ENCODE peak calls at places on chromosomes 3 and 15, in nine cellular contexts. C is colonic mucosa; V is effector CD8-positive, alpha-beta T cell; X is RPMI8226; U is Peyer's patch; Y is sigmoid colon; T is progenitor cell of endocrine pancreas; D is NCI-H774; H is H4. N is an unnamed sample.

GRCh38 chr15:75669191-75669878 is 21.6 kb downstream of the SNX33 start:
- DNase-seq in C (no peak), T (no peak), X (peak; percentile 25), H (no peak), D (no peak), Y (no peak), U (no peak), V (no peak), N (no peak)

GRCh38 chr3:150107429-150108175 is 136.9 kb upstream of the PFN2 start:
- DNase-seq in Y (no peak), T (no peak), D (no peak), U (no peak), H (no peak), X (no peak), V (no peak), C (no peak), N (no peak)

GRCh38 chr3:100932491-100932890 is 60.7 kb downstream of the ABI3BP start:
- DNase-seq in D (no peak), Y (no peak), C (no peak), H (no peak), T (no peak), X (no peak), V (no peak), U (no peak), N (no peak)

GRCh38 chr15:101105059-101105851 is 146.6 kb downstream of the CHSY1 start:
- DNase-seq in H (no peak), V (no peak), C (no peak), U (no peak), T (no peak), X (no peak), Y (no peak), D (no peak), N (peak; percentile 49)

GRCh38 chr15:67120839-67121540 is 55.6 kb downstream of the SMAD3 start:
- DNase-seq in H (peak; percentile 54), Y (peak; percentile 96), C (peak; percentile 84), T (no peak), D (no peak), U (peak; percentile 95), V (peak; percentile 64), X (no peak), N (peak; percentile 81)

GRCh38 chr3:124076231-124076630 is 84.3 kb upstream of the ROPN1 start:
- DNase-seq in V (no peak), D (no peak), U (no peak), H (no peak), T (no peak), C (no peak), Y (no peak), X (no peak), N (no peak)

GRCh38 chr3:113890256-113890900 is 51.8 kb downstream of the GRAMD1C start:
- DNase-seq in Y (no peak), D (no peak), V (no peak), C (peak; percentile 28), U (peak; percentile 71), X (peak; percentile 51), T (no peak), H (no peak), N (peak; percentile 48)

GRCh38 chr3:70049761-70050160 is 50.2 kb downstream of the SAMMSON start:
- DNase-seq in D (no peak), Y (no peak), V (no peak), X (no peak), U (no peak), C (no peak), T (no peak), H (peak; percentile 36), N (no peak)

GRCh38 chr3:24288538-24289236 is 206.0 kb downstream of the THRB start:
- DNase-seq in V (no peak), H (no peak), C (peak; percentile 32), Y (peak; percentile 70), D (no peak), U (no peak), X (no peak), T (no peak), N (no peak)

GRCh38 chr3:173028351-173028750 is 112.7 kb downstream of the SPATA16 start:
- DNase-seq in H (no peak), U (no peak), V (no peak), D (no peak), T (no peak), Y (no peak), C (no peak), X (no peak), N (no peak)

GRCh38 chr15:40282870-40283614 is at the start of gene ANKRD63:
- DNase-seq in C (no peak), U (no peak), Y (no peak), V (peak; percentile 8), H (no peak), T (no peak), D (no peak), X (peak; percentile 57), N (peak; percentile 87)

GRCh38 chr3:24680214-24680967 is 185.7 kb upstream of the THRB start:
- DNase-seq in C (peak; percentile 72), H (peak; percentile 21), X (peak; percentile 60), U (peak; percentile 77), Y (peak; percentile 78), T (peak; percentile 66), V (no peak), D (no peak), N (peak; percentile 27)

GRCh38 chr3:52934626-52935530 is 37.5 kb upstream of the STIMATE start:
- DNase-seq in H (peak; percentile 31), Y (no peak), T (no peak), U (peak; percentile 80), V (peak; percentile 7), X (peak; percentile 54), D (no peak), C (peak; percentile 36), N (peak; percentile 74)

GRCh38 chr3:18370672-18371071 is 54.5 kb downstream of the SATB1 start:
- DNase-seq in T (no peak), X (no peak), C (no peak), H (no peak), Y (no peak), V (no peak), D (no peak), U (no peak), N (no peak)

GRCh38 chr3:36954452-36955134 is 9.7 kb upstream of the TRANK1 start:
- DNase-seq in C (no peak), D (no peak), V (no peak), U (peak; percentile 57), X (no peak), H (no peak), T (no peak), Y (no peak), N (no peak)

GRCh38 chr3:48963591-48963990 is 26.4 kb upstream of the P4HTM start:
- DNase-seq in D (no peak), U (no peak), Y (no peak), T (no peak), X (no peak), V (no peak), H (no peak), C (no peak), N (no peak)

GRCh38 chr15:32668942-32669341 is 27.4 kb downstream of the SCG5 start:
- DNase-seq in T (no peak), C (no peak), X (no peak), D (no peak), U (no peak), H (no peak), Y (no peak), V (no peak), N (peak; percentile 66)

N was measured in H7.